ENCODE peak calls at places on chromosomes 11 and 22, in six cellular contexts. H is heart left ventricle; Q is A673; N is cardiac muscle cell; B is adrenal gland; J is CD8-positive, alpha-beta memory T cell. O is an unnamed sample.

GRCh38 chr11:73003083-73003482 is 139.0 kb downstream of the FCHSD2 start:
- DNase-seq in H (no peak), Q (no peak), N (no peak), B (no peak), J (no peak), O (no peak)

GRCh38 chr11:14270690-14271542 is 88.1 kb downstream of the RRAS2 start:
- DNase-seq in H (no peak), Q (no peak), N (no peak), B (no peak), J (no peak), O (no peak)

GRCh38 chr11:132539590-132540368 is 992.5 kb downstream of the OPCML start:
- DNase-seq in H (no peak), Q (no peak), N (no peak), B (no peak), J (no peak), O (no peak)

GRCh38 chr11:125433454-125434121 is 62.5 kb downstream of the FEZ1 start:
- DNase-seq in H (no peak), Q (peak; percentile 61), N (peak; percentile 67), B (peak; percentile 42), J (no peak), O (no peak)

GRCh38 chr11:69013009-69013951 is at the start of gene MRGPRF:
- DNase-seq in H (peak; percentile 88), Q (peak; percentile 88), N (no peak), B (peak; percentile 64), J (no peak), O (no peak)

GRCh38 chr11:74980627-74981026 is 8.1 kb upstream of the NEU3 start:
- DNase-seq in H (no peak), Q (no peak), N (no peak), B (no peak), J (no peak), O (no peak)

GRCh38 chr11:63805844-63806415 is 7.3 kb upstream of the SPINDOC start:
- DNase-seq in H (peak; percentile 37), Q (peak; percentile 60), N (no peak), B (peak; percentile 42), J (no peak), O (no peak)

GRCh38 chr11:18727499-18728236 is 1.7 kb upstream of the IGSF22 start:
- DNase-seq in H (no peak), Q (peak; percentile 52), N (peak; percentile 65), B (peak; percentile 52), J (peak; percentile 61), O (no peak)

GRCh38 chr11:10181811-10182210 is 112.2 kb downstream of the SBF2 start:
- DNase-seq in H (no peak), Q (peak; percentile 51), N (no peak), B (no peak), J (no peak), O (no peak)

GRCh38 chr11:783581-784015 is 6.3 kb downstream of the CEND1 start:
- DNase-seq in H (peak; percentile 63), Q (peak; percentile 85), N (peak; percentile 89), B (peak; percentile 78), J (no peak), O (no peak)

GRCh38 chr22:50271519-50271970 is 1.4 kb upstream of the MAPK11 start:
- DNase-seq in H (peak; percentile 77), Q (peak; percentile 87), N (peak; percentile 64), B (no peak), J (peak; percentile 69), O (peak; percentile 50)

GRCh38 chr11:2512431-2513407 is 67.9 kb downstream of the KCNQ1 start:
- DNase-seq in H (peak; percentile 16), Q (no peak), N (no peak), B (no peak), J (no peak), O (no peak)

GRCh38 chr11:76629853-76630599 is 40.5 kb downstream of the LRRC32 start:
- DNase-seq in H (peak; percentile 84), Q (no peak), N (no peak), B (peak; percentile 74), J (no peak), O (no peak)

GRCh38 chr22:24338701-24339451 is 68.2 kb downstream of the SPECC1L start:
- DNase-seq in H (no peak), Q (no peak), N (peak; percentile 18), B (peak; percentile 67), J (no peak), O (no peak)

GRCh38 chr11:34086554-34087278 is 18.7 kb upstream of the NAT10 start:
- DNase-seq in H (no peak), Q (no peak), N (no peak), B (no peak), J (no peak), O (no peak)

GRCh38 chr22:38273135-38273761 is 438 bp upstream of the TMEM184B start:
- DNase-seq in H (no peak), Q (no peak), N (no peak), B (no peak), J (no peak), O (no peak)

GRCh38 chr11:62804310-62805043 is 763 bp downstream of the NXF1 start:
- DNase-seq in H (no peak), Q (no peak), N (no peak), B (no peak), J (no peak), O (no peak)

GRCh38 chr11:115112779-115113178 is 391.4 kb downstream of the CADM1 start:
- DNase-seq in H (no peak), Q (no peak), N (no peak), B (no peak), J (no peak), O (no peak)

GRCh38 chr11:12526789-12527188 is 147.4 kb upstream of the TEAD1 start:
- DNase-seq in H (no peak), Q (no peak), N (no peak), B (peak; percentile 45), J (no peak), O (no peak)

GRCh38 chr11:313787-314547 is at the start of gene IFITM1:
- DNase-seq in H (peak; percentile 68), Q (peak; percentile 84), N (peak; percentile 72), B (no peak), J (peak; percentile 87), O (peak; percentile 46)

GRCh38 chr22:29901354-29901753 is 18.4 kb downstream of the MTMR3 start:
- DNase-seq in H (no peak), Q (no peak), N (no peak), B (no peak), J (no peak), O (no peak)

GRCh38 chr11:65927904-65928397 is 8.7 kb downstream of the DRAP1 start:
- DNase-seq in H (peak; percentile 47), Q (no peak), N (no peak), B (no peak), J (peak; percentile 88), O (peak; percentile 55)

GRCh38 chr11:46456269-46456668 is 64.7 kb upstream of the CHRM4 start:
- DNase-seq in H (no peak), Q (no peak), N (no peak), B (no peak), J (no peak), O (no peak)

GRCh38 chr22:30396871-30397655 is at the start of gene SEC14L2:
- DNase-seq in H (peak; percentile 65), Q (peak; percentile 80), N (peak; percentile 60), B (peak; percentile 64), J (peak; percentile 61), O (peak; percentile 39)

GRCh38 chr11:121575250-121575962 is 122.6 kb upstream of the SORL1-AS1 start:
- DNase-seq in H (peak; percentile 50), Q (no peak), N (no peak), B (peak; percentile 80), J (no peak), O (no peak)

GRCh38 chr11:84564180-84564866 is 1062.8 kb downstream of the DLG2 start:
- DNase-seq in H (no peak), Q (peak; percentile 60), N (peak; percentile 43), B (peak; percentile 49), J (no peak), O (no peak)

GRCh38 chr11:61666684-61667297 is 13.4 kb upstream of the DAGLA start:
- DNase-seq in H (no peak), Q (no peak), N (peak; percentile 62), B (no peak), J (no peak), O (no peak)

GRCh38 chr11:72760543-72761400 is 8.6 kb upstream of the ARAP1 start:
- DNase-seq in H (no peak), Q (no peak), N (no peak), B (no peak), J (no peak), O (no peak)

GRCh38 chr22:44664149-44664548 is 37.9 kb upstream of the PRR5 start:
- DNase-seq in H (peak; percentile 72), Q (no peak), N (no peak), B (peak; percentile 62), J (peak; percentile 76), O (peak; percentile 24)

DNA sequence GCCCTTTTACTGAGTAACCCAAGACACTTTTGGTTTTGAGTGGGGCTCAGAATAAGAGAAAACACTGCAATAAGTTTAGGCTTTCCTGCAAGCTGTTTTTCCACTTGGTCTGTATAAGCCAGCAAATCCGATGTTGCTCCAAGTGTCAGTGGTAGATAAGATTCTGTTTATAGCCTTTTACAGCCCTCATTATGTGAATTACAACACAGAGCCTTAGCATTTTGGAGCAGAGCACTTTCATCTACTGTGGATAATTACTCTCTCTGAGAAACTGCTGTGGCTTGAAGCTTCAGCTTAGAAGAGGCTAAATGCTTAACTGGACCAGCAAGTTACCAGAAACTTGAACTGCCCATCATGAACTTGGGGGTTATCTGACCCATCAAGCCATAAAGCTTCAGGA is 601.1 kb downstream of the JRKL start:
- DNase-seq in H (no peak), Q (no peak), N (no peak), B (no peak), J (no peak), O (no peak)
- H3K9me3 ChIP-seq in H (no peaks in the 10 kb centered on the region), Q (no peaks in the 10 kb centered on the region), N (no peaks in the 10 kb centered on the region), B (no peaks in the 10 kb centered on the region), J (no peaks in the 10 kb centered on the region), O (no peaks in the 10 kb centered on the region)

GRCh38 chr11:70863186-70863585 is 389.2 kb downstream of the SHANK2 start:
- DNase-seq in H (no peak), Q (no peak), N (no peak), B (no peak), J (no peak), O (no peak)
- H3K9me3 ChIP-seq in H (no peaks in the 10 kb centered on the region), Q (no peaks in the 10 kb centered on the region), N (no peaks in the 10 kb centered on the region), B (no peaks in the 10 kb centered on the region), J (no peaks in the 10 kb centered on the region), O (no peaks in the 10 kb centered on the region)

GRCh38 chr22:35850831-35851230 is 133.2 kb downstream of the APOL5 start:
- DNase-seq in H (no peak), Q (no peak), N (no peak), B (no peak), J (no peak), O (no peak)
- H3K9me3 ChIP-seq in H (no peaks in the 10 kb centered on the region), Q (no peaks in the 10 kb centered on the region), N (no peaks in the 10 kb centered on the region), B (no peaks in the 10 kb centered on the region), J (no peaks in the 10 kb centered on the region), O (no peaks in the 10 kb centered on the region)

GRCh38 chr11:133697161-133697560 is 148.2 kb downstream of the SPATA19 start:
- DNase-seq in H (peak; percentile 30), Q (no peak), N (peak; percentile 67), B (no peak), J (no peak), O (no peak)
- H3K9me3 ChIP-seq in H (no peaks in the 10 kb centered on the region), Q (peaks cover 8% of the 10 kb centered on the region), N (no peaks in the 10 kb centered on the region), B (no peaks in the 10 kb centered on the region), J (no peaks in the 10 kb centered on the region), O (no peaks in the 10 kb centered on the region)

O was measured in T-helper 17 cell.